ENCODE peak calls at places on chromosomes 6 and 20, in nine cellular contexts. S is psoas muscle; F is CD8-positive, alpha-beta T cell; Y is suprapubic skin; M is upper lobe of left lung; G is adrenal gland; K is heart left ventricle; L is heart right ventricle; R is keratinocyte. Q is an unnamed sample. For H3K27me3, the result is how much of the 10 kb centered on the place peaks cover.

GRCh38 chr20:5474646-5475550 is 158.1 kb upstream of the PROKR2 start:
- DNase-seq in S (no peak), F (no peak), Y (peak), M (no peak), G (no peak), K (no peak), L (no peak), R (no peak), Q (no peak)

GRCh38 chr20:10531848-10532247 is 96.7 kb downstream of the SLX4IP start:
- DNase-seq in S (no peak), F (no peak), Y (no peak), M (no peak), G (no peak), K (no peak), L (no peak), R (no peak), Q (no peak)

GRCh38 chr20:40868568-40869223 is 159.9 kb upstream of the TOP1 start:
- DNase-seq in S (no peak), F (no peak), Y (no peak), M (no peak), G (peak), K (peak), L (peak), R (no peak), Q (peak)

GRCh38 chr6:55250400-55250799 is 76.1 kb downstream of the HCRTR2 start:
- DNase-seq in S (no peak), F (no peak), Y (no peak), M (no peak), G (no peak), K (no peak), L (no peak), R (no peak), Q (no peak)

GRCh38 chr20:23630392-23630849 is 7.3 kb downstream of the CST3 start:
- DNase-seq in S (no peak), F (no peak), Y (no peak), M (no peak), G (no peak), K (no peak), L (no peak), R (no peak), Q (no peak)

GRCh38 chr20:3045042-3045815 is 623 bp upstream of the MRPS26 start:
- DNase-seq in S (peak), F (peak), Y (peak), M (no peak), G (peak), K (no peak), L (peak), R (no peak), Q (no peak)

GRCh38 chr6:133609404-133610270 is 279.3 kb upstream of the TCF21 start:
- DNase-seq in S (no peak), F (no peak), Y (no peak), M (no peak), G (no peak), K (no peak), L (no peak), R (peak), Q (no peak)

GRCh38 chr6:18349350-18349749 is 37.8 kb upstream of the RNF144B start:
- DNase-seq in S (no peak), F (no peak), Y (no peak), M (no peak), G (no peak), K (no peak), L (no peak), R (no peak), Q (no peak)

GRCh38 chr6:136613477-136613876 is 63.3 kb upstream of the MAP7 start:
- DNase-seq in S (no peak), F (no peak), Y (no peak), M (no peak), G (no peak), K (no peak), L (no peak), R (no peak), Q (no peak)

GRCh38 chr6:116954938-116955337 is 77.9 kb downstream of the RFX6 start:
- DNase-seq in S (no peak), F (no peak), Y (no peak), M (no peak), G (no peak), K (no peak), L (no peak), R (no peak), Q (no peak)

GRCh38 chr6:119306396-119306968 is 43.1 kb downstream of the MAN1A1 start:
- DNase-seq in S (no peak), F (no peak), Y (no peak), M (no peak), G (no peak), K (no peak), L (no peak), R (no peak), Q (no peak)

GRCh38 chr6:147054158-147054557 is 150.1 kb upstream of the STXBP5 start:
- DNase-seq in S (no peak), F (no peak), Y (no peak), M (no peak), G (no peak), K (no peak), L (no peak), R (no peak), Q (no peak)

GRCh38 chr6:56381852-56382251 is 134.5 kb upstream of the COL21A1 start:
- DNase-seq in S (no peak), F (no peak), Y (no peak), M (no peak), G (no peak), K (no peak), L (no peak), R (no peak), Q (no peak)

GRCh38 chr6:155317186-155317585 is 2.9 kb upstream of the TFB1M start:
- DNase-seq in S (no peak), F (no peak), Y (no peak), M (no peak), G (no peak), K (no peak), L (no peak), R (no peak), Q (no peak)
- TF ChIP-seq CTCF in S (peak), F (peak), Y (no peak), M (no peak), G (peak), K (no peak), L (peak), R (no peak), Q (no peak)

GRCh38 chr20:32052792-32053362 is 835 bp downstream of the HCK start:
- DNase-seq in S (peak), F (no peak), Y (no peak), M (peak), G (peak), K (peak), L (peak), R (no peak), Q (no peak)

GRCh38 chr20:32050851-32051556 is 1.0 kb upstream of the HCK start:
- DNase-seq in S (peak), F (no peak), Y (no peak), M (peak), G (peak), K (peak), L (peak), R (no peak), Q (no peak)

GRCh38 chr20:32052090-32052791 is at the start of gene HCK:
- DNase-seq in S (peak), F (no peak), Y (no peak), M (peak), G (no peak), K (peak), L (no peak), R (no peak), Q (no peak)

GRCh38 chr20:32051720-32052089 is 337 bp upstream of the HCK start:
- DNase-seq in S (no peak), F (no peak), Y (no peak), M (no peak), G (no peak), K (no peak), L (no peak), R (no peak), Q (no peak)

GRCh38 chr20:32053648-32054047 is 1.6 kb downstream of the HCK start:
- DNase-seq in S (no peak), F (no peak), Y (no peak), M (no peak), G (no peak), K (no peak), L (no peak), R (no peak), Q (no peak)
- H3K27me3 ChIP-seq in S (under half), F (under half), Y (half or more), M (under half), G (under half), K (under half), L (half or more), R (half or more), Q (under half)

GRCh38 chr6:40325791-40326190 is 261.4 kb downstream of the LRFN2 start:
- DNase-seq in S (no peak), F (no peak), Y (no peak), M (no peak), G (no peak), K (no peak), L (no peak), R (no peak), Q (no peak)
- TF ChIP-seq CTCF in S (no peak), F (no peak), Y (no peak), M (no peak), G (no peak), K (no peak), L (no peak), R (no peak), Q (no peak)

GRCh38 chr20:61252601-61253263 is 671 bp downstream of the CDH4 start:
- DNase-seq in S (no peak), F (no peak), Y (no peak), M (peak), G (no peak), K (no peak), L (no peak), R (no peak), Q (no peak)
- H3K27me3 ChIP-seq in S (under half), F (under half), Y (half or more), M (under half), G (half or more), K (under half), L (half or more), R (under half), Q (under half)

GRCh38 chr6:38492031-38492430 is 147.7 kb downstream of the BTBD9 start:
- DNase-seq in S (no peak), F (no peak), Y (no peak), M (no peak), G (no peak), K (no peak), L (no peak), R (no peak), Q (no peak)
- TF ChIP-seq CTCF in S (no peak), F (no peak), Y (no peak), M (no peak), G (no peak), K (no peak), L (no peak), R (no peak), Q (no peak)

DNA sequence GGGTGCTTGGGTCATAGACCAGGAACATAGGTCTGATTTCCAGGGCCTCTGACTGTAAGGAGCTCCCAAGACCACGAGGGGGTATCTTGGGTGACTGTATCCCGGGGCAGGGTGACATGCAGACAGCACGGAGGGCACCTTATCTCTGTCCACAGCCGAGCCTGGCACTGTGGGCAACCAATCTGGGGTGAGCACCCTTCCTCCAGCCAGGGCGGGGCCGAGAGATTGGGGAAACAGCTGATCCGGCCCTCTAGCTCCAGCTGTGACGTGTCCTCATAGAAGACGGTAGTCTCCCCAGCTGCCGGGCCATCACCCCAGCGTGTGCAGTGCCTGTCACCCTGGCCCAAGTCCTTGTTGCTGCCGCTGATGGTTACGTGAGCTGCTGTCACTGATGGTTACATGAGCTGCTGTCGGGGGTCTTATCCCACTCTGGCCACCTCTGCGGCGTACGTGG is 139.6 kb upstream of the RNF24 start:
- DNase-seq in S (no peak), F (no peak), Y (no peak), M (no peak), G (no peak), K (no peak), L (peak), R (no peak), Q (no peak)
- H3K27me3 ChIP-seq in S (under half), F (under half), Y (under half), M (under half), G (under half), K (under half), L (under half), R (under half), Q (under half)

GRCh38 chr20:38373898-38374297 is 27.6 kb downstream of the LBP start:
- DNase-seq in S (no peak), F (no peak), Y (peak), M (no peak), G (no peak), K (no peak), L (no peak), R (no peak), Q (no peak)
- TF ChIP-seq CTCF in S (no peak), F (no peak), Y (no peak), M (no peak), G (no peak), K (no peak), L (no peak), R (no peak), Q (no peak)